ENCODE peak calls at places on chromosomes 16 and 17, in five cellular contexts. R, K, V, N and F are unnamed samples.

GRCh38 chr16:86740817-86741799 is 162.8 kb downstream of the FOXL1 start:
- DNase-seq in R (peak), K (peak), V (no peak), N (no peak), F (no peak)

GRCh38 chr17:16352838-16353701 is at the start of gene CENPV:
- DNase-seq in R (peak), K (peak), V (no peak), N (peak), F (peak)

GRCh38 chr17:79176792-79177601 is 102.4 kb downstream of the ENGASE start:
- DNase-seq in R (no peak), K (no peak), V (no peak), N (no peak), F (no peak)

GRCh38 chr16:61296305-61296704 is 739.9 kb downstream of the CDH8 start:
- DNase-seq in R (no peak), K (no peak), V (no peak), N (no peak), F (no peak)

GRCh38 chr17:13030459-13031305 is 12.9 kb upstream of the ELAC2 start:
- DNase-seq in R (peak), K (peak), V (no peak), N (no peak), F (peak)

GRCh38 chr17:35731932-35732805 is 730 bp downstream of the RASL10B start:
- DNase-seq in R (no peak), K (no peak), V (no peak), N (no peak), F (peak)

GRCh38 chr17:61389670-61390478 is 9.8 kb upstream of the TBX2 start:
- DNase-seq in R (no peak), K (peak), V (no peak), N (no peak), F (peak)

GRCh38 chr16:48676836-48677235 is 66.9 kb upstream of the N4BP1 start:
- DNase-seq in R (no peak), K (no peak), V (no peak), N (no peak), F (no peak)

GRCh38 chr17:56434610-56435009 is 158.9 kb upstream of the NOG start:
- DNase-seq in R (no peak), K (no peak), V (no peak), N (no peak), F (no peak)

GRCh38 chr17:82866521-82867214 is 26.8 kb upstream of the ZNF750 start:
- DNase-seq in R (no peak), K (no peak), V (no peak), N (no peak), F (peak)

GRCh38 chr17:67400193-67400592 is 23.1 kb downstream of the PITPNC1 start:
- DNase-seq in R (no peak), K (no peak), V (no peak), N (no peak), F (no peak)

GRCh38 chr17:78366109-78366848 is 6.4 kb upstream of the SOCS3 start:
- DNase-seq in R (no peak), K (no peak), V (no peak), N (no peak), F (no peak)

GRCh38 chr16:72256398-72257048 is 84.6 kb upstream of the PMFBP1 start:
- DNase-seq in R (no peak), K (no peak), V (no peak), N (no peak), F (no peak)

GRCh38 chr17:21452377-21453143 is 76.4 kb downstream of the KCNJ12 start:
- DNase-seq in R (peak), K (peak), V (no peak), N (peak), F (no peak)

DNA sequence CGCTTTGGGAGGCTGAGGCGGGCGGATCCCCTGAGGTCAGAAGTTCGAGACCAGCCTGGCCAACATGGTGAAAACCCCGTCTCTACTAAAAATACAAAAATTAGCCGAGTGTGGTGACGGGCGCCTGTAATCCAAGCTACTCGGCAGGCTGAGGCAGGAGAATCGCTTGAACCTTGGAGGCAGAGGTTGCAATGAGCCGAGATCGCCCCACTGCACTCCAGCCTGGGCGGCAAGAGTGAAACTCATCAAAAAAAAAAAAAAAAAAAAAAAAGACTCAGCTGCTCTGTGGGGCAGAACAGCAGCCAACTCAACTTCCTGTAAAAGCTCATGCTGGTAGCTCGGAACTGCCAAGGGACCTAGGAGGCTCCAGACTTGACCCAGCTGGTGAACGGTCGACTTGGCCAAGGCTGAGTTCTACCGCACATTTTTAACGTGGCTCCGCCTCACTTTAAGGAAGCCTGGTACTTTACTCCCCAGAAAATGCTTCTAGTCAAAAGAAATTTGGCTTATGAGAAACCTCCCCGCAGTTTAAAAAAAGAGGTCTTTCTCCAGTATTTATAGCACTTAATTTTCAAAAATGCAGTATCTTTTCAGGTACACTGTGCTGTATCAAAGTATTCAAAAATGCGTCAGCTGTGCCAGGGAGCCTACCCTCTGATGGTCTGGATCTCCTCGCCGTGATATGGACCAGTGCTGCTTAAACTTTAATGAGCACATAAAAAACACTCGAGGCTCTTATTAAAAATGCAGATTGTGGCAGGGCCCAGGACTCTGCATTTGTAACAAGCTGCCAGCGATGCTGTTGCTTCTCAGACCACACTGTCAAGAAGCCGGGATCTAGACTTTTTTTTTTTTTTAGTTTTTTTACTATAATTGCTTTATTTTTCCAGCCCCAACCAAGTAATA is 1.2 kb upstream of the SMARCD2 start:
- DNase-seq in R (no peak), K (peak), V (peak), N (no peak), F (no peak)
- TF ChIP-seq USF2 in R (no peak), K (no peak), V (no peak), N (no peak), F (no peak)

GRCh38 chr17:77188084-77189066 is 47.6 kb downstream of the SEC14L1 start:
- DNase-seq in R (peak), K (no peak), V (no peak), N (no peak), F (no peak)
- TF ChIP-seq CHD2 in R (no peak), K (no peak), V (no peak), N (no peak), F (no peak)

GRCh38 chr17:28470266-28471126 is 2.9 kb upstream of the SLC13A2 start:
- DNase-seq in R (no peak), K (no peak), V (no peak), N (no peak), F (no peak)
- TF ChIP-seq USF2 in R (no peak), K (no peak), V (no peak), N (no peak), F (no peak)

GRCh38 chr17:11991461-11991860 is 5.8 kb downstream of the ZNF18 start:
- DNase-seq in R (no peak), K (no peak), V (no peak), N (no peak), F (no peak)
- TF ChIP-seq CHD2 in R (no peak), K (no peak), V (no peak), N (no peak), F (no peak)